ENCODE peak calls at places on chromosomes 5 and 9, in nine cellular contexts. H, Z, U, K, Q, I, W, J and P are unnamed samples.

GRCh38 chr9:122810306-122810946 is 10.5 kb downstream of the OR1K1 start:
- DNase-seq in H (peak; percentile 80), Z (peak; percentile 71), U (peak; percentile 88), K (peak; percentile 77), Q (no peak), I (no peak), W (peak; percentile 91), J (peak; percentile 40), P (peak; percentile 83)

GRCh38 chr5:59351076-59351794 is 542.3 kb downstream of the PDE4D start:
- DNase-seq in H (no peak), Z (no peak), U (no peak), K (no peak), Q (no peak), I (no peak), W (no peak), J (no peak), P (no peak)

GRCh38 chr5:166127766-166128565 is 2163.5 kb upstream of the WWC1 start:
- DNase-seq in H (no peak), Z (no peak), U (no peak), K (no peak), Q (no peak), I (no peak), W (no peak), J (no peak), P (no peak)

GRCh38 chr5:1923766-1924165 is 41.0 kb upstream of the IRX4 start:
- DNase-seq in H (no peak), Z (no peak), U (peak; percentile 46), K (no peak), Q (no peak), I (peak; percentile 58), W (no peak), J (no peak), P (no peak)

GRCh38 chr9:134568116-134568515 is 73.5 kb upstream of the COL5A1 start:
- DNase-seq in H (peak; percentile 20), Z (no peak), U (no peak), K (no peak), Q (no peak), I (peak; percentile 56), W (no peak), J (no peak), P (no peak)

GRCh38 chr5:57246426-57246825 is 72.6 kb downstream of the GPBP1 start:
- DNase-seq in H (no peak), Z (no peak), U (no peak), K (no peak), Q (no peak), I (no peak), W (no peak), J (no peak), P (no peak)

GRCh38 chr5:54212331-54212730 is 98.0 kb downstream of the ARL15 start:
- DNase-seq in H (no peak), Z (no peak), U (no peak), K (no peak), Q (no peak), I (no peak), W (no peak), J (no peak), P (no peak)

GRCh38 chr5:52727001-52727400 is 60.7 kb upstream of the ITGA1 start:
- DNase-seq in H (no peak), Z (no peak), U (no peak), K (no peak), Q (no peak), I (no peak), W (no peak), J (no peak), P (no peak)

GRCh38 chr5:109143001-109143400 is 266.8 kb downstream of the PJA2 start:
- DNase-seq in H (no peak), Z (no peak), U (no peak), K (no peak), Q (no peak), I (no peak), W (no peak), J (no peak), P (no peak)

GRCh38 chr9:15965246-15965745 is 412.5 kb downstream of the CCDC171 start:
- DNase-seq in H (no peak), Z (no peak), U (no peak), K (no peak), Q (no peak), I (no peak), W (no peak), J (no peak), P (no peak)

GRCh38 chr5:2007906-2008437 is 125.2 kb upstream of the IRX4 start:
- DNase-seq in H (no peak), Z (no peak), U (no peak), K (no peak), Q (no peak), I (no peak), W (peak; percentile 33), J (no peak), P (no peak)

DNA sequence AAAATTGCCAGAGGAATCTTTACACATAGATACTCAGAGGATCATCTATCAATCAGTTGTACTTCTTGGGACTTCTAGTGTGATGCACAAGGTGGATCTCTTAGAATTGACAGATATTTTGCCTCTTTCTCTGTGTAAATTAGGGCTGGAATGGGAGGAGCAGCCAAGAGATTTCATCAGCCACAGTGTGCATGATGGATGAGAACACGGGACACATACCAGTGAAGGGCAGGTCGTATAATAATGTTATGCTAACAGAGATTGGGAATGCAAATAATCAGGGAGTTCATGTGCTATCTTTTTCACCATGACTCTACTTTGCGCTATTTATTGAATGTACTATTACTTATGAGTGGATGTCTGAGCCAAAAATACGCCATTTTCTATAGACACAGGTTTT is 43.3 kb upstream of the ISOC1 start:
- DNase-seq in H (no peak), Z (no peak), U (no peak), K (no peak), Q (no peak), I (no peak), W (no peak), J (no peak), P (no peak)
- TF ChIP-seq CTCF in H (no peak), Z (no peak), U (no peak), K (no peak), Q (no peak), I (no peak), W (no peak), J (no peak), P (no peak)

GRCh38 chr5:170986598-170986997 is 124.8 kb downstream of the RANBP17 start:
- DNase-seq in H (no peak), Z (no peak), U (no peak), K (no peak), Q (no peak), I (no peak), W (no peak), J (no peak), P (no peak)
- TF ChIP-seq CTCF in H (no peak), Z (no peak), U (no peak), K (no peak), Q (no peak), I (no peak), W (peak; percentile 17), J (no peak), P (no peak)

GRCh38 chr5:72402381-72402890 is 82.3 kb downstream of the PTCD2 start:
- DNase-seq in H (no peak), Z (no peak), U (no peak), K (no peak), Q (no peak), I (no peak), W (no peak), J (no peak), P (no peak)

GRCh38 chr5:72400950-72401349 is 80.8 kb downstream of the PTCD2 start:
- DNase-seq in H (no peak), Z (no peak), U (no peak), K (no peak), Q (no peak), I (no peak), W (no peak), J (no peak), P (no peak)

GRCh38 chr5:72407078-72407477 is 86.9 kb downstream of the PTCD2 start:
- DNase-seq in H (no peak), Z (no peak), U (no peak), K (no peak), Q (no peak), I (no peak), W (no peak), J (no peak), P (no peak)

GRCh38 chr5:72407541-72407940 is 87.4 kb downstream of the PTCD2 start:
- DNase-seq in H (no peak), Z (no peak), U (no peak), K (no peak), Q (no peak), I (no peak), W (no peak), J (no peak), P (no peak)

GRCh38 chr5:72402959-72403628 is 82.9 kb downstream of the PTCD2 start:
- DNase-seq in H (peak; percentile 40), Z (no peak), U (no peak), K (no peak), Q (no peak), I (no peak), W (peak; percentile 57), J (no peak), P (no peak)
- TF ChIP-seq CTCF in H (no peak), Z (peak; percentile 38), U (peak; percentile 39), K (peak; percentile 20), Q (no peak), I (no peak), W (peak; percentile 82), J (peak; percentile 50), P (no peak)

GRCh38 chr5:154358410-154359221 is 87.2 kb upstream of the SAP30L start:
- DNase-seq in H (no peak), Z (no peak), U (no peak), K (no peak), Q (no peak), I (no peak), W (no peak), J (no peak), P (no peak)
- TF ChIP-seq CTCF in H (no peak), Z (no peak), U (no peak), K (no peak), Q (no peak), I (no peak), W (no peak), J (no peak), P (no peak)

GRCh38 chr9:124033348-124033747 is 21.8 kb downstream of the LHX2 start:
- DNase-seq in H (no peak), Z (no peak), U (peak; percentile 4), K (no peak), Q (no peak), I (no peak), W (no peak), J (no peak), P (no peak)

GRCh38 chr9:124029617-124030016 is 18.0 kb downstream of the LHX2 start:
- DNase-seq in H (no peak), Z (no peak), U (no peak), K (no peak), Q (no peak), I (no peak), W (no peak), J (no peak), P (peak; percentile 23)

GRCh38 chr9:124032247-124032646 is 20.7 kb downstream of the LHX2 start:
- DNase-seq in H (no peak), Z (peak; percentile 27), U (peak; percentile 67), K (peak; percentile 64), Q (no peak), I (no peak), W (peak; percentile 75), J (no peak), P (peak; percentile 24)

GRCh38 chr9:124033967-124034366 is 22.4 kb downstream of the LHX2 start:
- DNase-seq in H (no peak), Z (no peak), U (no peak), K (no peak), Q (no peak), I (no peak), W (no peak), J (no peak), P (no peak)

GRCh38 chr9:124030969-124031451 is 19.4 kb downstream of the LHX2 start:
- DNase-seq in H (no peak), Z (no peak), U (no peak), K (no peak), Q (no peak), I (no peak), W (no peak), J (no peak), P (peak; percentile 62)
- TF ChIP-seq CTCF in H (no peak), Z (no peak), U (no peak), K (no peak), Q (no peak), I (no peak), W (no peak), J (no peak), P (no peak)